ENCODE peak calls at places on chromosomes 11 and 22, in six cellular contexts. A is CD8-positive, alpha-beta T cell; Z is left ventricle myocardium inferior; H is HL-60; G is astrocyte; K is CD4-positive, alpha-beta T cell. D is an unnamed sample.

GRCh38 chr22:17581056-17581455 is 17.8 kb downstream of the SLC25A18 start:
- DNase-seq in A (no peak), Z (no peak), H (no peak), G (no peak), K (no peak), D (no peak)

GRCh38 chr22:26837784-26838520 is 180.6 kb downstream of the MIAT start:
- DNase-seq in A (no peak), Z (no peak), H (no peak), G (no peak), K (no peak), D (no peak)

GRCh38 chr11:5204787-5205186 is 4.3 kb upstream of the OR51V1 start:
- DNase-seq in A (no peak), Z (no peak), H (no peak), G (peak), K (no peak), D (no peak)

GRCh38 chr11:118634435-118635236 is 27.2 kb downstream of the PHLDB1 start:
- DNase-seq in A (no peak), Z (peak), H (peak), G (peak), K (no peak), D (peak)

GRCh38 chr11:17547932-17548331 is 873 bp downstream of the OTOG start:
- DNase-seq in A (no peak), Z (no peak), H (no peak), G (no peak), K (no peak), D (no peak)

GRCh38 chr22:46953968-46954755 is 191.7 kb downstream of the TBC1D22A start:
- DNase-seq in A (no peak), Z (no peak), H (no peak), G (no peak), K (no peak), D (no peak)

GRCh38 chr11:70364745-70365535 is 33.4 kb upstream of the CTTN start:
- DNase-seq in A (peak), Z (no peak), H (peak), G (no peak), K (peak), D (no peak)

GRCh38 chr11:10540546-10540914 is 457 bp downstream of the RNF141 start:
- DNase-seq in A (no peak), Z (no peak), H (no peak), G (peak), K (no peak), D (peak)

GRCh38 chr11:59875856-59876519 is 2.6 kb upstream of the OOSP3 start:
- DNase-seq in A (no peak), Z (no peak), H (no peak), G (no peak), K (no peak), D (no peak)

GRCh38 chr22:32987081-32987631 is 71.0 kb downstream of the SYN3 start:
- DNase-seq in A (no peak), Z (no peak), H (no peak), G (peak), K (no peak), D (no peak)

GRCh38 chr11:19352736-19353110 is 112.0 kb upstream of the E2F8 start:
- DNase-seq in A (no peak), Z (no peak), H (no peak), G (no peak), K (no peak), D (no peak)

GRCh38 chr22:42299586-42300285 is 29.3 kb upstream of the TCF20 start:
- DNase-seq in A (peak), Z (peak), H (peak), G (no peak), K (peak), D (peak)

GRCh38 chr22:19292262-19293230 is 1.0 kb upstream of the CLTCL1 start:
- DNase-seq in A (no peak), Z (peak), H (peak), G (no peak), K (no peak), D (no peak)

GRCh38 chr11:17396598-17397310 is 8.3 kb upstream of the KCNJ11 start:
- DNase-seq in A (no peak), Z (no peak), H (no peak), G (no peak), K (no peak), D (no peak)

GRCh38 chr22:50714631-50715179 is 23.3 kb upstream of the ACR start:
- DNase-seq in A (no peak), Z (peak), H (no peak), G (no peak), K (no peak), D (no peak)

GRCh38 chr11:7673724-7674434 is 579 bp upstream of the CYB5R2 start:
- DNase-seq in A (no peak), Z (no peak), H (no peak), G (no peak), K (no peak), D (peak)

GRCh38 chr22:48937032-48937639 is 890.5 kb downstream of the BRD1 start:
- DNase-seq in A (no peak), Z (no peak), H (no peak), G (no peak), K (no peak), D (no peak)

GRCh38 chr11:71330996-71331395 is 78.6 kb upstream of the SHANK2 start:
- DNase-seq in A (no peak), Z (no peak), H (no peak), G (no peak), K (no peak), D (no peak)

GRCh38 chr11:104159356-104159755 is 4.6 kb downstream of the PDGFD start:
- DNase-seq in A (no peak), Z (no peak), H (no peak), G (peak), K (no peak), D (no peak)

GRCh38 chr22:20583471-20583922 is 76.1 kb downstream of the MED15 start:
- DNase-seq in A (no peak), Z (peak), H (no peak), G (no peak), K (no peak), D (peak)

GRCh38 chr11:80733776-80734175 is 1292.9 kb upstream of the TENM4 start:
- DNase-seq in A (no peak), Z (no peak), H (no peak), G (no peak), K (no peak), D (no peak)

GRCh38 chr22:27747396-27748256 is 53.9 kb downstream of the MN1 start:
- DNase-seq in A (no peak), Z (no peak), H (no peak), G (no peak), K (no peak), D (no peak)

GRCh38 chr11:111457731-111458368 is 54.3 kb downstream of the BTG4 start:
- DNase-seq in A (no peak), Z (no peak), H (no peak), G (no peak), K (no peak), D (no peak)

GRCh38 chr11:87324817-87325489 is 287.2 kb downstream of the TMEM135 start:
- DNase-seq in A (no peak), Z (no peak), H (no peak), G (peak), K (no peak), D (no peak)

GRCh38 chr22:19066531-19067271 is 55.5 kb downstream of the DGCR2 start:
- DNase-seq in A (no peak), Z (no peak), H (no peak), G (peak), K (no peak), D (peak)

GRCh38 chr11:124194696-124195418 is 11.7 kb downstream of the OR10D3 start:
- DNase-seq in A (peak), Z (no peak), H (peak), G (peak), K (no peak), D (no peak)

GRCh38 chr22:23119492-23120414 is 22.0 kb downstream of the RSPH14 start:
- DNase-seq in A (peak), Z (no peak), H (no peak), G (no peak), K (peak), D (no peak)

GRCh38 chr11:92340839-92341238 is 116.2 kb downstream of the FAT3 start:
- DNase-seq in A (no peak), Z (no peak), H (no peak), G (no peak), K (no peak), D (no peak)

GRCh38 chr22:31046591-31047226 is 34.4 kb upstream of the SMTN start:
- DNase-seq in A (no peak), Z (peak), H (no peak), G (no peak), K (no peak), D (peak)

GRCh38 chr11:46353706-46354105 is 6.4 kb downstream of the DGKZ start:
- DNase-seq in A (no peak), Z (no peak), H (no peak), G (no peak), K (no peak), D (no peak)

GRCh38 chr11:46357483-46357936 is 10.2 kb downstream of the DGKZ start:
- DNase-seq in A (no peak), Z (no peak), H (peak), G (no peak), K (no peak), D (peak)

GRCh38 chr11:46359936-46360335 is 12.7 kb downstream of the DGKZ start:
- DNase-seq in A (no peak), Z (no peak), H (no peak), G (no peak), K (no peak), D (no peak)

GRCh38 chr11:46360878-46361277 is 13.6 kb downstream of the DGKZ start:
- DNase-seq in A (no peak), Z (no peak), H (no peak), G (no peak), K (no peak), D (no peak)

DNA sequence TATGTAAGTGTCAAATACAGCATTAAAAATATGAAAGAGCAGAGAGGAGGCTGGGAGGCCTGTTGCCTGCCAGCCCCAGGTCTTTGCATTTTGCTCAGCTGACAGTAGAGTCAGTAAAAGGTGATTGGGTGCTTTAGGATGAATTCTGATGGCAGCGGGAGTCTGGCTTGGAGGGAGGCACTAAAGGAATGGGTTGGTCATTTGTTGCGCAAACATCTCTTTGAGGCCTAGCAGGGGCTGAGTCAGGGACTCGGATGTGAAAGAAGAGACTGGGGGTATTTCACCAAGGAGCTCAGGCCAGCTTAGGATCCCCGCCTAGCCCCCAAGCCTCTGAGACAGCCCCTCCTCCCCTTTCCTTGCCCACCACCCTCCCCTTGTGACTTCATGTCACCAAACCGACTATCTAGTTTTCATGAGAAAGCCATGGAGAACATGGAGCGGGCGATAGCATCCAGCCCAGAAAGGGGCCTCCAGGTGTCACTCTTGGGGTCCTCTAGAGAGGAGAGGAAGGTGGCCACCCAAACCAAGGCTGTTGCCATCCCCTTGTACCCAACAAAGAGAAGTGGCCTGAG is 9.7 kb downstream of the DGKZ start:
- DNase-seq in A (no peak), Z (no peak), H (peak), G (peak), K (no peak), D (no peak)
- H3K27ac ChIP-seq in A (no peak), Z (peak), H (peak), G (no peak), K (peak), D (peak)

GRCh38 chr11:107508858-107509244 is 51.2 kb upstream of the CWF19L2 start:
- DNase-seq in A (no peak), Z (no peak), H (no peak), G (no peak), K (no peak), D (no peak)
- H3K27ac ChIP-seq in A (no peak), Z (no peak), H (no peak), G (no peak), K (no peak), D (no peak)

GRCh38 chr11:4027746-4028145 is 66.9 kb upstream of the RRM1 start:
- DNase-seq in A (no peak), Z (no peak), H (no peak), G (no peak), K (no peak), D (no peak)

GRCh38 chr11:4025248-4025956 is 69.2 kb upstream of the RRM1 start:
- DNase-seq in A (no peak), Z (no peak), H (no peak), G (peak), K (no peak), D (no peak)

GRCh38 chr11:4022669-4023068 is 71.9 kb upstream of the RRM1 start:
- DNase-seq in A (no peak), Z (no peak), H (no peak), G (no peak), K (no peak), D (no peak)

GRCh38 chr11:4025957-4026324 is 68.7 kb upstream of the RRM1 start:
- DNase-seq in A (no peak), Z (no peak), H (no peak), G (peak), K (no peak), D (no peak)

GRCh38 chr11:4026389-4026788 is 68.2 kb upstream of the RRM1 start:
- DNase-seq in A (no peak), Z (no peak), H (no peak), G (no peak), K (no peak), D (no peak)
- H3K27ac ChIP-seq in A (no peak), Z (peak), H (no peak), G (no peak), K (no peak), D (no peak)

GRCh38 chr11:134445601-134446325 is 33.7 kb upstream of the B3GAT1 start:
- DNase-seq in A (no peak), Z (no peak), H (no peak), G (no peak), K (no peak), D (no peak)
- H3K27ac ChIP-seq in A (no peak), Z (no peak), H (no peak), G (no peak), K (no peak), D (no peak)

GRCh38 chr22:29477919-29478318 is 2.1 kb upstream of the NEFH start:
- DNase-seq in A (no peak), Z (no peak), H (no peak), G (no peak), K (no peak), D (no peak)

GRCh38 chr22:29479417-29480261 is at the start of gene NEFH:
- DNase-seq in A (no peak), Z (no peak), H (no peak), G (no peak), K (no peak), D (no peak)

GRCh38 chr22:29480262-29480511 is 169 bp downstream of the NEFH start:
- DNase-seq in A (no peak), Z (no peak), H (no peak), G (no peak), K (no peak), D (no peak)

GRCh38 chr22:29480512-29481264 is 670 bp downstream of the NEFH start:
- DNase-seq in A (no peak), Z (peak), H (peak), G (peak), K (no peak), D (no peak)

GRCh38 chr22:29478326-29479276 is 1.4 kb upstream of the NEFH start:
- DNase-seq in A (no peak), Z (no peak), H (no peak), G (no peak), K (no peak), D (no peak)
- H3K27ac ChIP-seq in A (no peak), Z (no peak), H (no peak), G (no peak), K (no peak), D (no peak)

DNA sequence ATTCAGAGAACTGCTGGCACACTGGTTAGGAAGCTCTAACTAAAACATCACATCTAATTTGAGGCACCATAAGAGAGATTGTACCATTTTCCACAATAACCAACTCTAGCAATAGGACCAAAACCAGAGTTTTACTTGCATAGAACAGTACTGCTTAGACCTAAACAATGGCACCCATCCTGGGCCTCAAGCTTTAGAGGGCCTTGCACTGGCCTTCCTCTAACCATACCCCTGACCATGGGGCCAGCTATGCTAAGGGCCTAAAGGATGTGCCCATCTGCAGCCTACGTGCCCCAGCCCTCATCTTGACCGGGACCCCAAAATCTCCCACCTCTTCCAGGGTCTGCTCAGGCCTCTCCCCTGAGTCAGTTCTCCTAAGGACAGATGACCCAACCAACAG is 74.4 kb upstream of the ARHGAP32 start:
- DNase-seq in A (no peak), Z (no peak), H (no peak), G (no peak), K (no peak), D (no peak)
- H3K27ac ChIP-seq in A (no peak), Z (no peak), H (no peak), G (no peak), K (no peak), D (no peak)

GRCh38 chr11:76667856-76668255 is 2.7 kb downstream of the LRRC32 start:
- DNase-seq in A (no peak), Z (no peak), H (no peak), G (no peak), K (no peak), D (no peak)

GRCh38 chr11:76666408-76666807 is 4.1 kb downstream of the LRRC32 start:
- DNase-seq in A (no peak), Z (peak), H (no peak), G (no peak), K (no peak), D (no peak)

GRCh38 chr11:76666830-76667229 is 3.7 kb downstream of the LRRC32 start:
- DNase-seq in A (no peak), Z (no peak), H (no peak), G (no peak), K (no peak), D (peak)

GRCh38 chr11:76668362-76669155 is 2.0 kb downstream of the LRRC32 start:
- DNase-seq in A (no peak), Z (no peak), H (no peak), G (no peak), K (no peak), D (no peak)

GRCh38 chr11:76667271-76667818 is 3.2 kb downstream of the LRRC32 start:
- DNase-seq in A (no peak), Z (no peak), H (no peak), G (no peak), K (no peak), D (peak)
- H3K27ac ChIP-seq in A (no peak), Z (peak), H (no peak), G (no peak), K (no peak), D (peak)

GRCh38 chr11:16299390-16299789 is 57.0 kb downstream of the SOX6 start:
- DNase-seq in A (no peak), Z (no peak), H (no peak), G (no peak), K (no peak), D (no peak)
- H3K27ac ChIP-seq in A (no peak), Z (no peak), H (no peak), G (no peak), K (no peak), D (no peak)

GRCh38 chr11:120565436-120566155 is 54.0 kb downstream of the GRIK4 start:
- DNase-seq in A (no peak), Z (no peak), H (no peak), G (peak), K (no peak), D (no peak)
- H3K27ac ChIP-seq in A (no peak), Z (no peak), H (no peak), G (peak), K (no peak), D (no peak)

D was measured in Peyer's patch.